ENCODE peak calls at places on chromosomes 7 and 10, in five cellular contexts. Q is tibial nerve, Z is heart left ventricle, P is breast epithelium, N is NB4. G is an unnamed sample.

GRCh38 chr10:86180861-86181260 is 185.7 kb downstream of the GRID1 start:
- DNase-seq in N (no peak), Z (no peak), P (no peak), Q (no peak), G (peak)

GRCh38 chr7:116271161-116271979 is 61.0 kb downstream of the TES start:
- DNase-seq in N (no peak), Z (peak), Q (no peak), P (no peak), G (no peak)

GRCh38 chr10:79050896-79051555 is 17.7 kb upstream of the ZMIZ1 start:
- DNase-seq in P (peak), Z (peak), N (no peak), Q (no peak), G (peak)

GRCh38 chr7:21507627-21508343 is 35.1 kb upstream of the DNAH11 start:
- DNase-seq in P (no peak), Z (peak), Q (no peak), N (peak), G (no peak)

GRCh38 chr7:124085168-124085567 is 52.3 kb upstream of the TMEM229A start:
- DNase-seq in Z (no peak), P (no peak), N (no peak), Q (no peak), G (no peak)

GRCh38 chr7:150398108-150398964 is 19.2 kb downstream of the ZNF775 start:
- DNase-seq in N (no peak), Q (no peak), Z (no peak), P (no peak), G (no peak)

GRCh38 chr10:88651131-88651541 is 13.1 kb upstream of the LIPF start:
- DNase-seq in P (no peak), Q (no peak), N (no peak), Z (no peak), G (no peak)

GRCh38 chr7:28698744-28699291 is 259.3 kb downstream of the TRIL start:
- DNase-seq in N (no peak), P (no peak), Q (no peak), Z (no peak), G (no peak)

GRCh38 chr10:119247550-119247894 is 40.2 kb downstream of the GRK5 start:
- DNase-seq in N (no peak), Z (no peak), Q (no peak), P (no peak), G (no peak)

GRCh38 chr10:119246862-119247549 is 39.6 kb downstream of the GRK5 start:
- DNase-seq in P (no peak), N (no peak), Q (peak), Z (no peak), G (no peak)

GRCh38 chr10:119243967-119244366 is 36.6 kb downstream of the GRK5 start:
- DNase-seq in Z (no peak), P (no peak), N (no peak), Q (no peak), G (no peak)

GRCh38 chr10:119243478-119243877 is 36.1 kb downstream of the GRK5 start:
- DNase-seq in Z (no peak), P (no peak), Q (no peak), N (no peak), G (no peak)

GRCh38 chr10:119245272-119245671 is 37.9 kb downstream of the GRK5 start:
- DNase-seq in N (no peak), Q (no peak), Z (no peak), P (no peak), G (no peak)
- TF ChIP-seq POLR2A in N (no peak), Q (no peak), Z (no peak), P (no peak), G (no peak)

GRCh38 chr7:140060243-140060630 is 2.5 kb downstream of the PARP12 start:
- DNase-seq in N (no peak), Z (no peak), P (no peak), Q (no peak), G (no peak)

GRCh38 chr7:140062118-140062527 is 628 bp downstream of the PARP12 start:
- DNase-seq in Q (no peak), Z (peak), N (peak), P (no peak), G (no peak)

GRCh38 chr7:140061607-140061930 is 1.2 kb downstream of the PARP12 start:
- DNase-seq in N (peak), Z (no peak), Q (no peak), P (no peak), G (no peak)

GRCh38 chr7:140060788-140061606 is 1.8 kb downstream of the PARP12 start:
- DNase-seq in Q (no peak), Z (peak), N (peak), P (no peak), G (no peak)

DNA sequence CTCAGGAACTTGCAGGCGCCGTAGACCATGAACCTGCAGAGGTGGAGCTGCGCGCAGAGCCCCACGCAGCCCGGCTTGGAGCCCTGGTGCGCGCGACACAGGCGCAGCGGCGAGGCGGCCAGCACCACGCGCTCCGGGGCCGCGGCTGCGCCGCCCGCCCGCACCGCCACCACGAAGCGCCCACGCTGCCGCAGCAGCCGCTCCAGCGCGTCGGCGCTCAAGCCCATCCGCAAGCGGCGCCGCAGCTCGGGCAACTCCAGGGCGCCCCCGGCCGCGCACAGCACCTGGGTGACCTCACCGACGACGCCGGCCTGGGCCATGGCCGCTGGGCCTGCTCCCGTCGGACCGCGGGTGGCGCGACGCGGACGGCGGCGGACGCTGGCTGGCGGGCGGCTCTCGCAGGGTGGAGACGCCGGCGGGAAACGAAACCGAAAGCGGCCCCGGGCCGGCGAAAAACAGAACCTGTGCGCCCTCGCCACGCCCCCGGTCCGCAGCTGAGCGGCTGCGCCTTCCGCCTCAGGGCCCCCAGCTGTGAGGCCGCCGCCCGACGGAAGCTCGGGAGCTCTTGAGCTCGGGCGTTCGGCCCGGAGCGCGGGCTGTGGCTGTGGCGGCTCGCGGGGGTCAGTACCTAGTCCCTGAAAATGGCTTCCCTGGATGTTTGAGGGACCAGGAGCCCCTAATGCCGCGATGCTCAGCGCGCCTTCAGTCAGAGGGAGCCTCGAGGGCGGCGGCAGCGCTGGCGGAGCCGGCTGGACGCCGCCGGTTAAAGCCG is at the start of gene PARP12:
- DNase-seq in N (peak), P (peak), Z (peak), Q (peak), G (peak)
- TF ChIP-seq POLR2A in N (peak), P (no peak), Z (peak), Q (peak), G (no peak)

GRCh38 chr10:113961261-113961938 is 82.3 kb upstream of the ADRB1 start:
- DNase-seq in N (peak), Q (no peak), Z (no peak), P (no peak), G (no peak)
- TF ChIP-seq POLR2A in N (no peak), Q (no peak), Z (no peak), P (no peak), G (no peak)

DNA sequence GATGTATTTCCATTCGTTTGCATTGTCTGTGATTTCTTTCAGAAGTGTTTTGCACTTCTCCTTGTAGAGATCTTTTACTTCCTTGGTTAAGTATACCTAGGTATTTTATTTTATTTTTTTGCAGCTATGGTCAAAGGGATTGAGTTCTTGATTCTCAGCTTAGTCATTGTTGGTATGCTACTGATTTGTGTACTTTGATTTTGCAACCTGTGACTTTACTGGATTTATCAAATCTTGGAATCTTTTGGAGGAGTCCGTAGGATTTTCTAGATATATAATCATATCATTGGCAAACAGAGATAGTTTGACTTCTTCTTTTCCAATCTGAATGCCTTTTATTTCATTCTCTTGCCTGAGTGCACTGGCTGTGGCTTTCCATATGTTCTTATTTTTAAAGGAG is 41.9 kb downstream of the CCSER2 start:
- DNase-seq in Z (no peak), P (no peak), N (no peak), Q (no peak), G (no peak)
- TF ChIP-seq POLR2A in Z (no peak), P (no peak), N (no peak), Q (no peak), G (no peak)

GRCh38 chr10:17428096-17428615 is 26.2 kb downstream of the ST8SIA6 start:
- DNase-seq in Z (no peak), N (no peak), P (no peak), Q (no peak), G (no peak)

GRCh38 chr10:17428616-17429097 is 25.7 kb downstream of the ST8SIA6 start:
- DNase-seq in Q (no peak), Z (no peak), N (peak), P (no peak), G (no peak)

GRCh38 chr10:17425584-17426262 is 28.7 kb downstream of the ST8SIA6 start:
- DNase-seq in Q (no peak), P (no peak), N (no peak), Z (no peak), G (no peak)

GRCh38 chr10:17427201-17427600 is 27.2 kb downstream of the ST8SIA6 start:
- DNase-seq in Z (no peak), N (no peak), Q (no peak), P (no peak), G (no peak)

DNA sequence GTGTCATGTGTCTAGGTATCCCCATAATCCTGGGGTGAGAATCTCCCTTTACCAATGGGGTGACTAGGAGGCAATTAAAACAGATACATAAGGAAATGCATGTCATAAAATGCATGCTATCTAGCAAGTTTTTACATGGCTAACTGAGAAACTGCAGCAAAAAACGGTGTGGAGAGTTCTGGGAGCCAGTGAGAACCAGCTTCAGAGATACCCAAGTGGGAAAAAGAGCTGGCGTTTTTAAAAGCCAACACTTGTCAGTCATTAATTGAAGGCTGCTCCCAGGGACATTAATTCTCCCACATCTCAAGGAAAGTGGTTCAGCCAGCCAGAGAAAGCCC is 28.2 kb downstream of the ST8SIA6 start:
- DNase-seq in P (no peak), Z (no peak), N (no peak), Q (no peak), G (no peak)
- TF ChIP-seq POLR2A in P (no peak), Z (no peak), N (no peak), Q (no peak), G (no peak)

GRCh38 chr7:36289833-36290661 is 99.6 kb upstream of the ANLN start:
- DNase-seq in P (no peak), Z (no peak), Q (no peak), N (peak), G (no peak)

GRCh38 chr7:36295090-36295489 is 94.6 kb upstream of the ANLN start:
- DNase-seq in Q (no peak), P (no peak), N (no peak), Z (no peak), G (no peak)

GRCh38 chr7:36287371-36288241 is 102.1 kb upstream of the ANLN start:
- DNase-seq in Z (no peak), P (no peak), N (peak), Q (no peak), G (no peak)

GRCh38 chr7:36288501-36288900 is 101.2 kb upstream of the ANLN start:
- DNase-seq in Z (no peak), P (no peak), Q (no peak), N (no peak), G (no peak)

DNA sequence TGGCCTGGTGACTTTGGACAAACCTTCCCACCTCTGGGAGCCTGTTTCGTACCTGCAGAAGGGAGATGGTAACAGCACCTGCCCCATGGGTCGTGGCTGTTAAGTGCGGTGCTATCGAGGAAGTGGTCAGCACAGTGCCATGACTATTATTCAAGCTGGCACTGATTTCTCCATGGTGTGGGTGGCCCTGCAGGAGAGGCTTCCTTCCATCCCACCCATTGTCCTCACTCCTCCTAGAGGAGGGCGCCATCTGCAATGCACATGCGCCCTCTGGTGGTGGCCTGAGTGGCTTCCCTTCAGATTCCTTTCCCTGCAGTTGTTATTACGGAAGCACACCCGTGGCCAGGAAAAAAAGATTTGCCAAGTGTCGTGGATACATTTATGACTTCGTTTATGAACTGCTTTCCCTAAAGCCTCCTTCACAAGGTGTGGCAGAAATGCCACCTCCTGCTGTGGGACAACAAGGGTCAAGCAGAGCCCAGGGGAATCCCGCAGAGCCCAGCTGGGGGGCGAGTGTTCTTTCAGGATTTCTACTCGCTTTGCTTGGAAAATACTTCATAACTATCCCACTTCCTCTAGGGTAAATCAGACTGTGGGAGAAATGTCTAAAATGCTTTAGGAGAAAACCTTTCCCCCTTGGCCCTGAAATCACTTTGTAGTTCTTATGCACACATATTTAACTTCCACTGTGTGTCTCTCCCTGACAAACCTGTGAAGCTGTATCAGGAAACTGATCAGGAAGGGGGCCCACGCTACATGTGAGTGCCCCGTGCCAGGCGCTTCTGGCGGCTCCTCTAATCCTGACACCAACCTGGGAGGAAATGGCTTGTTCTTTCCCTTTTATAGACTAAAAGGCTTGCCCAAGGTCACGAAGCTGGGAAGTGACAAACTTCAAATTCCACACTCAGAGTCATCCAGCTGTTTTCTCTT is 98.0 kb upstream of the ANLN start:
- DNase-seq in P (peak), Q (peak), Z (peak), N (peak), G (peak)
- TF ChIP-seq POLR2A in P (no peak), Q (no peak), Z (no peak), N (no peak), G (no peak)

GRCh38 chr7:155251831-155252230 is 45.8 kb upstream of the INSIG1 start:
- DNase-seq in Z (no peak), Q (no peak), N (no peak), P (no peak), G (no peak)
- TF ChIP-seq POLR2A in Z (no peak), Q (no peak), N (no peak), P (no peak), G (no peak)